ENCODE peak calls at places on chromosome 5, in eight cellular contexts. Q, V, K, B, M, N, G and J are unnamed samples.

GRCh38 chr5:79133121-79133656 is 21.6 kb downstream of the BHMT start:
- DNase-seq in Q (peak; percentile 63), V (no peak), K (peak; percentile 74), B (no peak), M (no peak), N (peak; percentile 73), G (peak; percentile 7), J (no peak)

GRCh38 chr5:88142801-88143692 is 125.6 kb downstream of the TMEM161B start:
- DNase-seq in Q (peak; percentile 23), V (peak; percentile 50), K (no peak), B (no peak), M (no peak), N (peak; percentile 59), G (no peak), J (peak; percentile 86)

GRCh38 chr5:13814293-13814692 is 130.2 kb downstream of the DNAH5 start:
- DNase-seq in Q (peak; percentile 1), V (no peak), K (no peak), B (no peak), M (no peak), N (peak; percentile 5), G (no peak), J (no peak)

GRCh38 chr5:9835121-9835770 is 205.1 kb upstream of the TAS2R1 start:
- DNase-seq in Q (no peak), V (no peak), K (peak; percentile 18), B (no peak), M (no peak), N (no peak), G (no peak), J (no peak)

GRCh38 chr5:93583799-93584530 is 943 bp downstream of the NR2F1 start:
- DNase-seq in Q (peak; percentile 49), V (peak; percentile 37), K (no peak), B (peak; percentile 53), M (no peak), N (no peak), G (peak; percentile 32), J (peak; percentile 71)

GRCh38 chr5:7802855-7803254 is 48.1 kb downstream of the CFAP90 start:
- DNase-seq in Q (peak; percentile 35), V (no peak), K (peak; percentile 64), B (no peak), M (no peak), N (no peak), G (no peak), J (no peak)

GRCh38 chr5:172768573-172769323 is 2.2 kb downstream of the DUSP1 start:
- DNase-seq in Q (peak; percentile 69), V (peak; percentile 35), K (peak; percentile 82), B (peak; percentile 50), M (no peak), N (peak; percentile 73), G (no peak), J (no peak)

GRCh38 chr5:170273968-170274710 is 23.4 kb downstream of the LCP2 start:
- DNase-seq in Q (no peak), V (peak; percentile 45), K (peak; percentile 40), B (no peak), M (peak; percentile 38), N (no peak), G (no peak), J (peak; percentile 61)

GRCh38 chr5:139650031-139650688 is 2.0 kb downstream of the CXXC5 start:
- DNase-seq in Q (no peak), V (peak; percentile 70), K (no peak), B (peak; percentile 71), M (no peak), N (peak; percentile 39), G (no peak), J (peak; percentile 75)

DNA sequence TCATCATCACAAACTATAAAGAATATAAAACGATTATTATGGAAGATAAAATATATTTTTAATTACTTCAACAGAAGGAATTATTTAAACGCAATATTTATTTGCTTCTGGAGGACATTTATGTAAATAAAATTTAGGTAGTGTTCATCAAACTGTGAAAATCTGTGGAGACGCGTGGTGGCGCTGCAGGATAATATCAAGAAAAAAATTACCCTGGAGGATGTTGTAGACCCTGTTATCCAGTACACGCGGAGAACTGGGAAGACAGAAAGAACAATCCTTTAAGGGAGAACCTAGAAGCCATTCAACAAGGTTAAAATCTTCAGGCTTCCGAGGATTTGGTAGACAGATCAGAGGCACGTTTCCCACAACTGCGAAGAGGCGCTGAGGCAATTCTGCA is at the start of gene PCDHB12:
- DNase-seq in Q (no peak), V (no peak), K (peak; percentile 1), B (no peak), M (no peak), N (no peak), G (peak; percentile 12), J (no peak)
- H3K4me3 ChIP-seq in Q (no peak within 1 kb of the TSS), V (peak within 1 kb of the TSS; percentile 36), K (no peak within 1 kb of the TSS), B (no peak within 1 kb of the TSS), M (peak within 1 kb of the TSS; percentile 34), N (no peak within 1 kb of the TSS), G (no peak within 1 kb of the TSS), J (no peak within 1 kb of the TSS)

GRCh38 chr5:77971965-77972544 is 195.9 kb upstream of the TBCA start:
- DNase-seq in Q (peak; percentile 9), V (no peak), K (no peak), B (no peak), M (no peak), N (no peak), G (no peak), J (no peak)

GRCh38 chr5:77973253-77973609 is 197.1 kb upstream of the TBCA start:
- DNase-seq in Q (no peak), V (no peak), K (no peak), B (no peak), M (no peak), N (no peak), G (no peak), J (no peak)

GRCh38 chr5:77970891-77971290 is 194.8 kb upstream of the TBCA start:
- DNase-seq in Q (no peak), V (no peak), K (no peak), B (no peak), M (no peak), N (no peak), G (no peak), J (no peak)

GRCh38 chr5:77974576-77974975 is 198.4 kb upstream of the TBCA start:
- DNase-seq in Q (no peak), V (no peak), K (no peak), B (no peak), M (no peak), N (no peak), G (no peak), J (no peak)

GRCh38 chr5:77972545-77973252 is 196.6 kb upstream of the TBCA start:
- DNase-seq in Q (no peak), V (no peak), K (no peak), B (no peak), M (no peak), N (no peak), G (no peak), J (no peak)
- TF ChIP-seq CTCF in Q (no peak), V (no peak), K (no peak), B (no peak), M (no peak), N (peak; percentile 12), G (peak; percentile 24), J (no peak)

GRCh38 chr5:148595697-148596096 is 58.6 kb downstream of the HTR4 start:
- DNase-seq in Q (no peak), V (no peak), K (no peak), B (no peak), M (no peak), N (no peak), G (no peak), J (no peak)

DNA sequence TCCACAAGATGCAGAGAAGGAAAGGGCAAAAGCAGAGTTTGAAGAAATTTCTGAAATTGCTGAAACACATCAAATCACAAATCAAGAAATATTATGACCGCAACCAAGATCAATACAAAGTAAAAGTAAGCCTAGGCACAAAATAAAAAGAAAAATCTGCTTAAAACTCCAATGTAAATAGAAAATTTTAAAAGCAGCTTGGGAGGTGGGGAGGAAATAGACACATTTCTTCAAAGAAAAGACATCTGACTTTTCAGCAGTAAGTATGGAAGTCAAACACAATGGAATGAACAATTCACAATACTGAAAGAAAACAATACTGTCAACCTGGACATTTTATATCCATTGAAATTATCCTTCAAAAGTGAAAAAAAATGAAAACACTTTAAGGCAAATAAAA is 55.1 kb downstream of the HTR4 start:
- DNase-seq in Q (no peak), V (no peak), K (no peak), B (no peak), M (no peak), N (no peak), G (no peak), J (no peak)
- H3K4me3 ChIP-seq in Q (no peak overlapping the region), V (no peak overlapping the region), K (no peak overlapping the region), B (no peak overlapping the region), M (no peak overlapping the region), N (no peak overlapping the region), G (no peak overlapping the region), J (no peak overlapping the region)

DNA sequence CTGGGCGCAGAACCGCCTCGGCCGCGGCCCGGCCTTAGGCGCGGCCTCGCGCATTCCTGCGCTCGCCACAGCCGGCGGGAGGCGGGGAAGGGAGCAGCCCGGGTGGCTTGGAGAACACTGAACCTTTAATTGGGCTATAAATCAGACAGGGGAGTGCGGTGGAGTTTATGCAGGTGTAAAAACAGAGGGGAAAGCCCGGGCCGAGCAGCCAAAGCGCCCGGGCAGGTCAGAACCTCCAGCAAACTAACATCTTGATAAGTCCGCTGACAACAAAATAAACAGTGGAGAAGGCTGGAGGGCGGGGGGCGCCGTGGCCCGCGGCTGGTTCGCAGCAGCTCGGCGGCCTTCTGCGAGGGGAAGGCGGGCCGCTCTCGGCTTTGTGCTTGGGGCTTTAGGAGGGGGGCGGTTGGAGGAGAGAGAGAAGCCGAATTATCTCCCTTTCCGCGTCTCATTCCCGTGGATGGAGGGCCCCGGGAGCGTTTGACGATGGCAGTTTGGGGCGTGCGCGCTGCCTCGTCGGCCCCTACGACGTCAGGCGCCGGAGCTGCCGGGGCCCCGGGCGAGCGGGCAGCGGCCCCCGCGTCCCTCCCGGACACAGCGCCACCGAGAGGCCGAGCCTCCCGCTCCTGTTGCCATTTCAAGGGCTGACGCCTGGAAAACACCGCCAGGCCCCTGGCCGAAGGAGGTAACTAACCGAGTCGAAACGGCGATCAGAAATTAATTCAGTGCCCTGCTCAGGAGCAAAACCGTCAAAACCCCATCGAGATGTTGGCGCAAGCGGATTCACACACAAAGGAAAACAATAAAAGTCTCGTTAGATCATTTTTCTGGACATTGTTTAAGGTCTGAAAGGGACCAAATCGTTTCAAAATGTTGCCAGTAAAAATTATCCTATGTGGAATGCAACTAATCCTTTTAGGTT is 11.2 kb downstream of the FOXD1 start:
- DNase-seq in Q (no peak), V (no peak), K (peak; percentile 88), B (peak; percentile 60), M (no peak), N (peak; percentile 91), G (no peak), J (no peak)
- TF ChIP-seq CTCF in Q (no peak), V (no peak), K (peak; percentile 64), B (no peak), M (peak; percentile 65), N (peak; percentile 70), G (peak; percentile 58), J (no peak)

GRCh38 chr5:33928283-33928682 is 7.9 kb upstream of the RXFP3 start:
- DNase-seq in Q (no peak), V (no peak), K (no peak), B (no peak), M (no peak), N (no peak), G (no peak), J (no peak)
- H3K4me3 ChIP-seq in Q (no peak overlapping the region), V (no peak overlapping the region), K (no peak overlapping the region), B (no peak overlapping the region), M (no peak overlapping the region), N (no peak overlapping the region), G (no peak overlapping the region), J (no peak overlapping the region)

GRCh38 chr5:37723147-37723961 is 116.5 kb downstream of the GDNF start:
- DNase-seq in Q (peak; percentile 30), V (no peak), K (peak; percentile 37), B (no peak), M (no peak), N (peak; percentile 60), G (no peak), J (peak; percentile 52)
- TF ChIP-seq CTCF in Q (peak; percentile 29), V (no peak), K (peak; percentile 71), B (no peak), M (peak; percentile 84), N (peak; percentile 60), G (peak; percentile 52), J (peak; percentile 12)